ENCODE peak calls at places on chromosomes 11 and 22, in six cellular contexts. One of them, this sample, is unnamed. For H3K4me1, the result is how much of the 10 kb centered on the place peaks cover.

GRCh38 chr22:24402460-24403192 is 24.8 kb upstream of the ADORA2A start:
- DNase-seq in breast epithelium: peak
- DNase-seq in kidney: peak
- DNase-seq in DND-41: no peak
- DNase-seq in transverse colon: peak
- DNase-seq in upper lobe of right lung: no peak
- DNase-seq in this sample: no peak

GRCh38 chr11:8383227-8383626 is 119.5 kb upstream of the LMO1 start:
- DNase-seq in kidney: no peak
- DNase-seq in upper lobe of right lung: no peak
- DNase-seq in transverse colon: no peak
- DNase-seq in breast epithelium: no peak
- DNase-seq in DND-41: no peak
- DNase-seq in this sample: no peak

GRCh38 chr11:105298630-105299029 is 159.1 kb upstream of the CARD18 start:
- DNase-seq in kidney: no peak
- DNase-seq in DND-41: no peak
- DNase-seq in breast epithelium: no peak
- DNase-seq in upper lobe of right lung: no peak
- DNase-seq in transverse colon: no peak
- DNase-seq in this sample: no peak

GRCh38 chr22:25137577-25138525 is 61.8 kb upstream of the CRYBB3 start:
- DNase-seq in upper lobe of right lung: no peak
- DNase-seq in transverse colon: no peak
- DNase-seq in breast epithelium: no peak
- DNase-seq in DND-41: no peak
- DNase-seq in kidney: no peak
- DNase-seq in this sample: no peak

GRCh38 chr11:113286509-113287497 is 27.6 kb upstream of the TTC12 start:
- DNase-seq in upper lobe of right lung: no peak
- DNase-seq in transverse colon: no peak
- DNase-seq in breast epithelium: no peak
- DNase-seq in DND-41: no peak
- DNase-seq in kidney: no peak
- DNase-seq in this sample: no peak

GRCh38 chr11:58004664-58005063 is 19.0 kb upstream of the OR9Q1 start:
- DNase-seq in transverse colon: no peak
- DNase-seq in breast epithelium: no peak
- DNase-seq in kidney: no peak
- DNase-seq in upper lobe of right lung: no peak
- DNase-seq in DND-41: no peak
- DNase-seq in this sample: no peak

GRCh38 chr11:2086239-2087040 is 52.7 kb downstream of the IGF2 start:
- DNase-seq in upper lobe of right lung: peak
- DNase-seq in kidney: no peak
- DNase-seq in DND-41: no peak
- DNase-seq in breast epithelium: peak
- DNase-seq in transverse colon: no peak
- DNase-seq in this sample: no peak

GRCh38 chr11:59641156-59641555 is 25.6 kb upstream of the OSBP start:
- DNase-seq in transverse colon: no peak
- DNase-seq in kidney: no peak
- DNase-seq in breast epithelium: no peak
- DNase-seq in upper lobe of right lung: no peak
- DNase-seq in DND-41: no peak
- DNase-seq in this sample: no peak

GRCh38 chr11:73372371-73372993 is 3.7 kb upstream of the RELT start:
- DNase-seq in DND-41: no peak
- DNase-seq in kidney: no peak
- DNase-seq in breast epithelium: no peak
- DNase-seq in upper lobe of right lung: no peak
- DNase-seq in transverse colon: no peak
- DNase-seq in this sample: no peak

GRCh38 chr11:121741316-121741715 is 288.5 kb upstream of the SORL1-AS1 start:
- DNase-seq in transverse colon: peak
- DNase-seq in breast epithelium: no peak
- DNase-seq in kidney: no peak
- DNase-seq in upper lobe of right lung: no peak
- DNase-seq in DND-41: no peak
- DNase-seq in this sample: no peak

GRCh38 chr11:34667810-34668582 is 47.1 kb downstream of the EHF start:
- DNase-seq in kidney: no peak
- DNase-seq in breast epithelium: peak
- DNase-seq in upper lobe of right lung: no peak
- DNase-seq in DND-41: no peak
- DNase-seq in transverse colon: no peak
- DNase-seq in this sample: no peak

GRCh38 chr22:40638261-40638660 is 1.7 kb upstream of the MRTFA start:
- DNase-seq in transverse colon: no peak
- DNase-seq in breast epithelium: no peak
- DNase-seq in kidney: no peak
- DNase-seq in DND-41: no peak
- DNase-seq in upper lobe of right lung: peak
- DNase-seq in this sample: no peak

GRCh38 chr11:10868375-10868774 is 10.5 kb upstream of the ZBED5 start:
- DNase-seq in DND-41: no peak
- DNase-seq in kidney: no peak
- DNase-seq in transverse colon: no peak
- DNase-seq in breast epithelium: no peak
- DNase-seq in upper lobe of right lung: no peak
- DNase-seq in this sample: no peak

GRCh38 chr22:37462983-37463382 is 23.2 kb downstream of the MFNG start:
- DNase-seq in upper lobe of right lung: no peak
- DNase-seq in DND-41: peak
- DNase-seq in breast epithelium: no peak
- DNase-seq in transverse colon: no peak
- DNase-seq in kidney: no peak
- DNase-seq in this sample: no peak

GRCh38 chr11:110712643-110713468 is 619 bp upstream of the ARHGAP20 start:
- DNase-seq in breast epithelium: peak
- DNase-seq in upper lobe of right lung: peak
- DNase-seq in DND-41: no peak
- DNase-seq in kidney: peak
- DNase-seq in transverse colon: peak
- DNase-seq in this sample: no peak

GRCh38 chr11:70825893-70826540 is 426.4 kb downstream of the SHANK2 start:
- DNase-seq in kidney: no peak
- DNase-seq in DND-41: no peak
- DNase-seq in transverse colon: no peak
- DNase-seq in upper lobe of right lung: no peak
- DNase-seq in breast epithelium: no peak
- DNase-seq in this sample: no peak

GRCh38 chr11:128555606-128556005 is 31.8 kb downstream of the ETS1 start:
- DNase-seq in kidney: no peak
- DNase-seq in breast epithelium: no peak
- DNase-seq in DND-41: no peak
- DNase-seq in upper lobe of right lung: no peak
- DNase-seq in transverse colon: no peak
- DNase-seq in this sample: no peak

GRCh38 chr11:70078095-70078795 is at the start of gene ANO1:
- DNase-seq in kidney: peak
- DNase-seq in upper lobe of right lung: peak
- DNase-seq in transverse colon: no peak
- DNase-seq in DND-41: no peak
- DNase-seq in breast epithelium: no peak
- DNase-seq in this sample: no peak

GRCh38 chr22:44068422-44069191 is 44.5 kb downstream of the PARVB start:
- DNase-seq in upper lobe of right lung: peak
- DNase-seq in kidney: no peak
- DNase-seq in breast epithelium: peak
- DNase-seq in transverse colon: peak
- DNase-seq in DND-41: no peak
- DNase-seq in this sample: no peak

GRCh38 chr22:38203090-38203810 is 1.5 kb downstream of the MAFF start:
- DNase-seq in breast epithelium: peak
- DNase-seq in DND-41: no peak
- DNase-seq in transverse colon: peak
- DNase-seq in kidney: peak
- DNase-seq in upper lobe of right lung: peak
- DNase-seq in this sample: peak

GRCh38 chr22:30695871-30696655 is 1.4 kb downstream of the OSBP2 start:
- DNase-seq in transverse colon: no peak
- DNase-seq in DND-41: no peak
- DNase-seq in kidney: no peak
- DNase-seq in breast epithelium: no peak
- DNase-seq in upper lobe of right lung: no peak
- DNase-seq in this sample: no peak

GRCh38 chr22:37235897-37236607 is 8.0 kb downstream of the RAC2 start:
- DNase-seq in breast epithelium: no peak
- DNase-seq in kidney: no peak
- DNase-seq in transverse colon: peak
- DNase-seq in upper lobe of right lung: no peak
- DNase-seq in DND-41: no peak
- DNase-seq in this sample: no peak

GRCh38 chr11:12617632-12618031 is 56.6 kb upstream of the TEAD1 start:
- DNase-seq in breast epithelium: no peak
- DNase-seq in kidney: no peak
- DNase-seq in DND-41: no peak
- DNase-seq in transverse colon: no peak
- DNase-seq in upper lobe of right lung: no peak
- DNase-seq in this sample: no peak

GRCh38 chr22:40178417-40179409 is 988 bp downstream of the TNRC6B start:
- DNase-seq in DND-41: peak
- DNase-seq in transverse colon: peak
- DNase-seq in upper lobe of right lung: no peak
- DNase-seq in kidney: no peak
- DNase-seq in breast epithelium: no peak
- DNase-seq in this sample: peak

GRCh38 chr11:14345668-14346067 is 13.3 kb downstream of the RRAS2 start:
- DNase-seq in transverse colon: no peak
- DNase-seq in kidney: no peak
- DNase-seq in breast epithelium: no peak
- DNase-seq in DND-41: no peak
- DNase-seq in upper lobe of right lung: no peak
- DNase-seq in this sample: no peak

GRCh38 chr11:92667446-92668165 is 301.8 kb upstream of the MTNR1B start:
- DNase-seq in DND-41: no peak
- DNase-seq in kidney: no peak
- DNase-seq in upper lobe of right lung: no peak
- DNase-seq in transverse colon: no peak
- DNase-seq in breast epithelium: no peak
- DNase-seq in this sample: no peak

GRCh38 chr11:13970986-13971385 is 8.5 kb downstream of the SPON1 start:
- DNase-seq in transverse colon: peak
- DNase-seq in breast epithelium: peak
- DNase-seq in upper lobe of right lung: no peak
- DNase-seq in DND-41: no peak
- DNase-seq in kidney: peak
- DNase-seq in this sample: no peak

GRCh38 chr11:122633219-122633829 is 22.2 kb upstream of the UBASH3B start:
- DNase-seq in breast epithelium: no peak
- DNase-seq in DND-41: peak
- DNase-seq in kidney: no peak
- DNase-seq in upper lobe of right lung: no peak
- DNase-seq in transverse colon: no peak
- DNase-seq in this sample: peak

DNA sequence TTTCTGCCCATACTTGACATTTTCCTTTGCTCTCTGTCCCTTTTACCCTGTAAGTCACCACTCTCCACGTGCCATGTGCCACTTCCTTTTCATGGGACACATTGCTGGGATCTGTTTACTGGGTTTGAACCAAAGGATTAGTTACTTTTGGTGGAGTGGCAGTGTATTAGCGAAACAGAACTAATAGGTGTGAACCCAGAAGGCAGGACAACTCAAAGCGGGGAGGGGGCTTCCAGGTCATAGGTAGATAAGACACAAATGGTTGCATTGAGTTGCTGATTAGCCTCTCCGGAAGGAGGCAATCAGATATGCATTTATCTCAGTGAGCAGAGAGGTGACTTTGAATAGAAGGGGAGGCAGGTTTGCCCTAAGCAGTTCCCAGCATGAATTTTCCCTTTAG is 874 bp upstream of the ZNF202 start:
- DNase-seq in DND-41: no peak
- DNase-seq in kidney: no peak
- DNase-seq in upper lobe of right lung: no peak
- DNase-seq in breast epithelium: no peak
- DNase-seq in transverse colon: no peak
- DNase-seq in this sample: no peak
- H3K27ac ChIP-seq in DND-41: no peak
- H3K27ac ChIP-seq in kidney: no peak
- H3K27ac ChIP-seq in upper lobe of right lung: peak
- H3K27ac ChIP-seq in breast epithelium: no peak
- H3K27ac ChIP-seq in transverse colon: no peak
- H3K27ac ChIP-seq in this sample: peak

DNA sequence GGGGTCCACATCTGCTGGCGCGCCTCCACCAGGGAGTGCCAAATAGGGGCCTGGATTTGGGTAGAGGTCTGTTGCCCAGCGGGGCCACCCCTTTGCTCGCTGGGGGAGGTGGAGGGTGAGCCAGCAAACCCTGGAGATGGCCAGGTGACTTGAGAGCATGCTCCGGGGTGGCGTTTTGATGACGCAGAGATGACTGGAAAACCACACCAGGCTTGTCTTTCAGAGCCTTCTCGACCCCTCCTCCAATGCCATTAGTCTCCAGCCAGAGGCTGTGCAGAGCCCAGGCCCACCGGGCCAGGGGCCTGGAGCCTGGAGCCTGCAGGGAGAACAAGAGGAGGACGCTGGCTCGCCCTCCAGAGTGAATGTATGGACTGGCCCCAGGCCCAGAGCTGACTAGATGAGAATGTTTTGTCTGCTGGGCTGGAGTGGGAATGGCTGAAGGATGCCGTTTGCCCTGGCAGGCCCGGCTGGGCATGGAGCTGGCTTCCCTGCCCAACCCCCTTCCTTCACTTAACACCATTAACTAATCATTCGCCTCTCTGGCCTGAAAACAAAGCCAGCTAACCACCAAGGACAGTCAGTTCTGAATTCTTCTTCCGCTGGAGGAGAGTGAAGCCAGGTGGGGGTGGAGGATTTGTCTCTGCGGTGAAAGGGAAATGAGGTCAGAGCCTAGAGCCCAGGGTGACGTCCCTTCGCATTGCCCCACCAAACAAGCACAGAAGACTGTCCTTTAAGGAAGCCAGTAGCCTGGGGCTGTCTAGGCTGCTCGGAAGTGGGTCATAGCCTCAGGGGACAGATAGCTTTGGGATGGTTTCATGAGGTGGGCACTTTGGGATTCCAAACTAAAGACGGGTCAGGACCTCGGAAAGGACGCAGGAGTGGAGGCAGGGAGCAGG is 1.6 kb upstream of the MCAM start:
- DNase-seq in transverse colon: peak
- DNase-seq in kidney: no peak
- DNase-seq in upper lobe of right lung: no peak
- DNase-seq in DND-41: no peak
- DNase-seq in breast epithelium: peak
- DNase-seq in this sample: peak
- H3K4me3 ChIP-seq in transverse colon: no peak
- H3K4me3 ChIP-seq in kidney: no peak
- H3K4me3 ChIP-seq in upper lobe of right lung: no peak
- H3K4me3 ChIP-seq in DND-41: no peak
- H3K4me3 ChIP-seq in breast epithelium: no peak
- H3K4me3 ChIP-seq in this sample: no peak

GRCh38 chr22:32870474-32870873 is 69.0 kb downstream of the TIMP3 start:
- DNase-seq in upper lobe of right lung: no peak
- DNase-seq in DND-41: no peak
- DNase-seq in kidney: no peak
- DNase-seq in transverse colon: no peak
- DNase-seq in breast epithelium: no peak
- DNase-seq in this sample: no peak
- H3K4me1 ChIP-seq in upper lobe of right lung: under half
- H3K4me1 ChIP-seq in DND-41: under half
- H3K4me1 ChIP-seq in kidney: under half
- H3K4me1 ChIP-seq in transverse colon: under half
- H3K4me1 ChIP-seq in breast epithelium: under half
- H3K4me1 ChIP-seq in this sample: under half

GRCh38 chr22:20938272-20938671 is 21.1 kb downstream of the CRKL start:
- DNase-seq in DND-41: no peak
- DNase-seq in transverse colon: no peak
- DNase-seq in upper lobe of right lung: peak
- DNase-seq in kidney: no peak
- DNase-seq in breast epithelium: no peak
- DNase-seq in this sample: no peak
- H3K27ac ChIP-seq in DND-41: no peak
- H3K27ac ChIP-seq in transverse colon: no peak
- H3K27ac ChIP-seq in upper lobe of right lung: peak
- H3K27ac ChIP-seq in kidney: no peak
- H3K27ac ChIP-seq in breast epithelium: no peak
- H3K27ac ChIP-seq in this sample: no peak

This sample was measured in CD4-positive, alpha-beta memory T cell.